ENCODE peak calls at places on chromosome 18, in six cellular contexts. C is IMR-90, N is mesenchymal stem cell, Y is H1, U is trophoblast cell, Z is neuronal stem cell. I is an unnamed sample.

GRCh38 chr18:24254071-24254470 is 115.2 kb downstream of the CABYR start:
- DNase-seq in U (no peak), Z (no peak), C (no peak), N (no peak), Y (no peak), I (no peak)

GRCh38 chr18:8507881-8508280 is 101.4 kb upstream of the RAB12 start:
- DNase-seq in Y (no peak), C (peak), U (no peak), Z (no peak), N (no peak), I (no peak)

GRCh38 chr18:28124239-28125029 is 52.5 kb downstream of the CDH2 start:
- DNase-seq in U (no peak), Y (no peak), C (no peak), Z (no peak), N (no peak), I (no peak)

GRCh38 chr18:24868760-24869237 is 408.4 kb downstream of the HRH4 start:
- DNase-seq in C (peak), N (peak), Y (no peak), Z (no peak), U (peak), I (peak)

GRCh38 chr18:39274535-39274934 is 1708.9 kb upstream of the CELF4 start:
- DNase-seq in N (no peak), C (peak), U (no peak), Y (no peak), Z (no peak), I (peak)

GRCh38 chr18:77206676-77207370 is 42.8 kb upstream of the GALR1 start:
- DNase-seq in C (peak), U (no peak), Y (no peak), N (peak), Z (no peak), I (no peak)

GRCh38 chr18:6886931-6887330 is 157.4 kb downstream of the ARHGAP28 start:
- DNase-seq in Y (no peak), Z (no peak), C (no peak), U (no peak), N (no peak), I (no peak)

GRCh38 chr18:61888622-61889021 is 4.2 kb downstream of the RNF152 start:
- DNase-seq in Y (no peak), C (no peak), N (no peak), Z (no peak), U (no peak), I (no peak)

GRCh38 chr18:80200171-80200931 is 47.0 kb downstream of the PARD6G start:
- DNase-seq in C (peak), U (peak), Z (no peak), Y (no peak), N (peak), I (peak)

GRCh38 chr18:76256897-76257500 is 238.0 kb downstream of the ZNF516 start:
- DNase-seq in Y (no peak), C (peak), U (peak), Z (no peak), N (peak), I (peak)

GRCh38 chr18:44949967-44950366 is 269.3 kb downstream of the SETBP1 start:
- DNase-seq in Y (no peak), Z (no peak), U (no peak), C (no peak), N (no peak), I (no peak)

GRCh38 chr18:36786686-36787085 is 42.1 kb downstream of the TPGS2 start:
- DNase-seq in N (peak), Z (no peak), C (peak), Y (no peak), U (peak), I (peak)

GRCh38 chr18:67519582-67519981 is 3.1 kb upstream of the DSEL start:
- DNase-seq in N (peak), U (no peak), Z (no peak), Y (no peak), C (peak), I (no peak)

GRCh38 chr18:49561127-49561376 is 805 bp upstream of the LIPG start:
- DNase-seq in Y (no peak), C (no peak), U (no peak), N (peak), Z (peak), I (no peak)
- H3K18ac ChIP-seq in Y (peak), C (no peak), U (no peak), N (peak), Z (peak), I (peak)

GRCh38 chr18:55317322-55317721 is 270.7 kb downstream of the TCF4 start:
- DNase-seq in C (no peak), Z (no peak), U (no peak), Y (no peak), N (no peak), I (no peak)
- H3K4me3 ChIP-seq in C (no peak), Z (no peak), U (no peak), Y (no peak), N (no peak), I (no peak)

GRCh38 chr18:78726326-78727056 is 253.1 kb upstream of the SALL3 start:
- DNase-seq in Y (no peak), U (no peak), C (no peak), N (no peak), Z (no peak), I (no peak)

GRCh38 chr18:78729099-78729467 is 250.5 kb upstream of the SALL3 start:
- DNase-seq in Y (no peak), C (no peak), N (no peak), U (no peak), Z (no peak), I (no peak)

GRCh38 chr18:78727057-78727739 is 252.4 kb upstream of the SALL3 start:
- DNase-seq in C (no peak), N (no peak), Y (no peak), U (no peak), Z (no peak), I (no peak)

GRCh38 chr18:78727877-78728276 is 251.7 kb upstream of the SALL3 start:
- DNase-seq in N (no peak), Y (no peak), Z (no peak), C (no peak), U (no peak), I (no peak)

GRCh38 chr18:78728301-78729098 is 251.1 kb upstream of the SALL3 start:
- DNase-seq in C (no peak), U (no peak), Z (no peak), Y (no peak), N (no peak), I (no peak)
- H3K18ac ChIP-seq in C (no peak), U (no peak), Z (peak), Y (no peak), N (no peak), I (no peak)

DNA sequence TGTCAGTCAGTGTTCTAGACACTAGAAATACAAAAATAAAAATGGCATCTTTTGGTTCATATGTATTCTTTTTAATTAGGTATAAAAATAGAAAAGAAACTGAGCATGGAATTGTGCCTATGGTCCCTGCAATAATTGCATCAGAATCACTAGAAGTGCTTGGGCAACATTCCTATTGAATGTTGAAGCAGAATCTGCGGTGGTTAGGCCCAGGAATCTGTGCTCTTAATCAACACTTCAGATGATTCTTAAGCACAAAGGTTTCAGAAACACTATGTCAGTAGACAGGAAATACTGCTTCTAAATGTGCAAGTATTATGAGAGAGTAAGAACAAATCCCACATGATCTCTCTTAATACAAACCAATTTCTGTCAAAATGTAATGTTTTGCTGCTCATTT is 20.3 kb upstream of the RBBP8 start:
- DNase-seq in N (peak), Y (no peak), Z (no peak), C (peak), U (peak), I (peak)
- H3K4me3 ChIP-seq in N (no peak), Y (no peak), Z (no peak), C (no peak), U (no peak), I (no peak)

GRCh38 chr18:55014095-55014494 is 54.8 kb upstream of the CCDC68 start:
- DNase-seq in C (no peak), U (peak), N (no peak), Z (no peak), Y (no peak), I (no peak)
- H3K18ac ChIP-seq in C (no peak), U (no peak), N (no peak), Z (no peak), Y (peak), I (no peak)

GRCh38 chr18:48308755-48309154 is 100.4 kb downstream of the ZBTB7C start:
- DNase-seq in Z (no peak), C (no peak), U (no peak), N (no peak), Y (no peak), I (no peak)
- H3K4me3 ChIP-seq in Z (no peak), C (no peak), U (no peak), N (no peak), Y (no peak), I (no peak)

DNA sequence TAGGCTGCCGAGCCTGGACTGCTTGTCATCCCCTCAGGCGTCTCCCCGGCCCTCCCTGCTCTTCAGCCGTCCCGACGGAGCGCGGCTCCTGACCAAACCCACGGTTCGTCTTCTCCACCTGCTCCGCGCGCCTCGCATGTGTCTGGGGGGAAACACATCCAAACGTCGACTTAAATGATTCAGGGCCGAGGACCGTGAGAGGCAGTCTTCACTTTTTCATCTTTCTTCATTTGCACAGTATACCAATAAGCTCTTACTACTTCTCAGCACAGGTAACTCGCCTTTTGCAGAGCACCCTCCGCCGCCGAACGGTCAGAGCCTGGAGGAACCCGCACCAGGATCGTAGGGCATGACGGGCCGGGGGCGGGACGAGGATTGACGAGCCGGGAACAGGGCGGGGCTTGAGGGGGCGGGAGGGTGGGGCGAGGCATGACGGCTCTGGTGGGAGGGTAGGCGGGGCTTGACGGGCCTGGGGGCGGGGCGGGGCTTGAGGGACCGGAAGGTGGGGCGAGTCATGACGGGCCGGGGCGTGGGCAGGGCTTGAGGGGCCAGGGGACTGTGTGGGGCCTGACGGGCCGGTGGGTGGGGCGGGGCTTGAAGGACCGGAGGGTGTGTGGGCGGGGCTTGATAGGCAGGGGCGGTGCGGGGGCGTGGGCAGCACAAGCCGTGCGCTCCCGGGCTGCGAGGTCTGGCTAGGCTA is at the start of gene SEH1L:
- DNase-seq in U (peak), N (peak), C (peak), Y (peak), Z (peak), I (peak)
- H3K18ac ChIP-seq in U (peak), N (peak), C (peak), Y (peak), Z (peak), I (peak)

GRCh38 chr18:58541789-58542425 is 87.0 kb downstream of the ALPK2 start:
- DNase-seq in N (peak), C (peak), Y (peak), U (peak), Z (no peak), I (peak)
- H3K4me3 ChIP-seq in N (no peak), C (no peak), Y (no peak), U (no peak), Z (no peak), I (no peak)

DNA sequence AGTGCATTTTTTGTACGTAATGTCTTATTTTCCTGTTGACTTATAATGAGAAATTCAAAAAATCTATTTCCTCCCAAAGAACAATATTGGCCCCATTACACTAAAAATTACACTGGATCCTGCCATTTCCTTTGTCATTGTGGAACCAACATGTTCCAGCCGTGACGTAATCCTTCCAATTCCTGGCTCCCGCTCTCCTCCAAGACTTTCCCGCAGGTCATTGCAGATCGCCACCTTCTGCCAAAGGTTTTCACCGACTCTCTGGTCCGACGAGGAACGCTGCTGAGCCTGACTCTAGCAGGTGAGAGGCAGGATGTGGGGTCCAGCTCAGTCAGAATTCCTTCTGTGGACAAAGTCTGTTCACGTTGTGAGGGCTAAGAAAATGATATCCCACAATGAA is 38.0 kb downstream of the PTGR3 start:
- DNase-seq in Z (no peak), U (no peak), Y (no peak), N (no peak), C (no peak), I (peak)
- H3K18ac ChIP-seq in Z (no peak), U (no peak), Y (no peak), N (no peak), C (no peak), I (no peak)

GRCh38 chr18:58996131-58996632 is 131.5 kb downstream of the ZNF532 start:
- DNase-seq in C (peak), Z (no peak), Y (no peak), U (peak), N (peak), I (no peak)

GRCh38 chr18:58998421-58999203 is 133.9 kb downstream of the ZNF532 start:
- DNase-seq in Z (no peak), C (peak), N (peak), U (peak), Y (no peak), I (peak)

GRCh38 chr18:59001166-59001565 is 136.5 kb downstream of the ZNF532 start:
- DNase-seq in Z (no peak), C (no peak), N (no peak), Y (no peak), U (no peak), I (peak)

GRCh38 chr18:58995663-58996062 is 131.0 kb downstream of the ZNF532 start:
- DNase-seq in C (no peak), Y (no peak), U (no peak), N (no peak), Z (no peak), I (no peak)

DNA sequence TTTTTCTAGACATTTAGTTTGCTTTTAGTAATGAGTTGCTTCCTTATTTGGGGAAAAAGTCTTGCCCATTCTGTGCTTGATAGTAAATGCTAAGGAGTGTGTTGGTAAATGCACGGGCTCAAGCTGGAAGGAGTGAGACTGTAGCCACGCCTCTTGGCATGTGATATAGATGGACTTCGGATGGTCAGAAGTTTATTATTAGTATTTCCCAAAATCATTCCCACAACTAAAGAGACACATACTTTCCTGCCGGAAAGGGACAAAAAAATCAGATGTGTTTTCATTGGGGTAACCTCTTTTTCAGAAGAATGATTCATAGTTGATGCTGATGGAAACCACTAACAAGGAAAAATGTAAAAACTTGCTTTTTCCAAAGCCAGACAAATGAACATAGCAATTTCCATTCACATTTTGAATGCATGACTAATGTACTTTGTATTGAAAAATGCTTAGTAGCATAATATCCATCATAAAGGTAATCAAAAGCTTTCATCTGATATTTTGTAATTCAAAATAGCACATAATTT is 133.2 kb downstream of the ZNF532 start:
- DNase-seq in N (peak), C (peak), Y (no peak), Z (no peak), U (no peak), I (no peak)
- H3K4me3 ChIP-seq in N (no peak), C (no peak), Y (no peak), Z (no peak), U (no peak), I (no peak)